ENCODE peak calls at places on chromosomes 11 and 22, in five cellular contexts. I is cardiac muscle cell, L is sigmoid colon, E is RWPE2, N is upper lobe of right lung. K is an unnamed sample.

GRCh38 chr11:57311109-57311936 is 13.4 kb downstream of the TNKS1BP1 start:
- DNase-seq in I (peak; percentile 85), L (peak; percentile 98), E (peak; percentile 97), N (peak; percentile 95), K (peak; percentile 92)

GRCh38 chr11:60459345-60459744 is 3.7 kb downstream of the MS4A1 start:
- DNase-seq in I (no peak), L (no peak), E (no peak), N (no peak), K (no peak)

GRCh38 chr22:43142881-43143562 is at the start of gene MCAT:
- DNase-seq in I (peak; percentile 89), L (peak; percentile 91), E (no peak), N (peak; percentile 93), K (peak; percentile 34)

GRCh38 chr11:8631395-8632110 is 37.5 kb upstream of the STK33 start:
- DNase-seq in I (no peak), L (no peak), E (no peak), N (no peak), K (peak; percentile 63)

GRCh38 chr22:30574095-30574981 is at the start of gene GAL3ST1:
- DNase-seq in I (peak; percentile 53), L (no peak), E (no peak), N (no peak), K (no peak)

GRCh38 chr11:10246991-10247390 is 47.0 kb downstream of the SBF2 start:
- DNase-seq in I (no peak), L (no peak), E (no peak), N (no peak), K (no peak)

GRCh38 chr11:75797116-75797515 is 17.9 kb upstream of the UVRAG start:
- DNase-seq in I (no peak), L (no peak), E (no peak), N (no peak), K (no peak)

GRCh38 chr11:18748766-18749375 is 22.9 kb upstream of the IGSF22 start:
- DNase-seq in I (no peak), L (no peak), E (no peak), N (no peak), K (no peak)

GRCh38 chr11:84993386-84993785 is 633.8 kb downstream of the DLG2 start:
- DNase-seq in I (no peak), L (no peak), E (no peak), N (no peak), K (peak; percentile 6)

GRCh38 chr11:81098471-81098870 is 1635.2 kb downstream of the FAM181B start:
- DNase-seq in I (peak; percentile 65), L (no peak), E (no peak), N (no peak), K (no peak)

GRCh38 chr11:47438721-47439120 is 10.2 kb downstream of the RAPSN start:
- DNase-seq in I (no peak), L (no peak), E (no peak), N (no peak), K (no peak)

GRCh38 chr22:20425821-20426615 is 11.6 kb downstream of the SCARF2 start:
- DNase-seq in I (no peak), L (no peak), E (no peak), N (no peak), K (no peak)

GRCh38 chr22:22771696-22772377 is 115.8 kb upstream of the IGLL5 start:
- DNase-seq in I (no peak), L (no peak), E (no peak), N (no peak), K (no peak)

GRCh38 chr11:123439616-123440015 is 9.5 kb downstream of the GRAMD1B start:
- DNase-seq in I (no peak), L (peak; percentile 11), E (no peak), N (no peak), K (no peak)

GRCh38 chr11:2525166-2525861 is 80.5 kb downstream of the KCNQ1 start:
- DNase-seq in I (no peak), L (peak; percentile 53), E (no peak), N (peak; percentile 60), K (no peak)

GRCh38 chr11:72123117-72123653 is 10.7 kb upstream of the ANAPC15 start:
- DNase-seq in I (no peak), L (no peak), E (no peak), N (no peak), K (no peak)

GRCh38 chr11:60769273-60769672 is 12.6 kb downstream of the MS4A15 start:
- DNase-seq in I (no peak), L (peak; percentile 34), E (no peak), N (peak; percentile 35), K (peak; percentile 45)

DNA sequence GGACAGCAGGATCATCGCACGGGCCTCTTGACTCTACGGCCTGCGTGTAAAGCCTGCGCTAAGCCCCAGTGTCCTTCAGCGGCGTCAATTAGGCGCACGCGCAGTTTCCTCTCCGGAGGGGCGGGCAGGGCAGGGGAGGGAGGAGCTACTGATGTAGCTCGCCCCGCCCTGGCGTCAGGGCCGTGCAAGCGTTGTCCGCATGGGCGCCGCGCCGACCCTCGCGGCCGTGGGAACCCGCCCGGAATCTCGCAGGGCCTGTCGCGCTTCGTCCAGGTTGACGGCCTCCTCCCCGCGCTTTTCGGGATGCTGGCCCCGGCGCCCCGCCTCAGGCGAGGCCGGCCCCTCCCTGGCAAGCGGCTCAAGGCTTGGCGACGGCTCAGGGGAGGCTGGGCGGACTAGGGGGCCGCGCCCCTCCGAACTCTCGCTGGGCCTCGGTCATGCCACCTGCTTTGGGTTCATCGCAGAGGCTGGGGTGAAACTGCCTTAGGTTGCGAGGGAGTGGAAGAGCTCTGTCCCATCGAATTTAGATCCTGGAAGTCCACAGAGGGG is 61.1 kb downstream of the ST3GAL4 start:
- DNase-seq in I (peak; percentile 74), L (peak; percentile 96), E (no peak), N (peak; percentile 94), K (peak; percentile 44)
- H3K4me1 ChIP-seq in I (peaks cover 17% of the 10 kb centered on the region), L (peaks cover 39% of the 10 kb centered on the region), E (no peaks in the 10 kb centered on the region), N (peaks cover 52% of the 10 kb centered on the region), K (peaks cover 5% of the 10 kb centered on the region)

GRCh38 chr11:63609536-63609935 is 4.7 kb downstream of the PLAAT3 start:
- DNase-seq in I (no peak), L (peak; percentile 70), E (no peak), N (no peak), K (no peak)
- H3K27ac ChIP-seq in I (no peak overlapping the region), L (peak overlapping the region; percentile 84), E (no peak overlapping the region), N (no peak overlapping the region), K (no peak overlapping the region)

DNA sequence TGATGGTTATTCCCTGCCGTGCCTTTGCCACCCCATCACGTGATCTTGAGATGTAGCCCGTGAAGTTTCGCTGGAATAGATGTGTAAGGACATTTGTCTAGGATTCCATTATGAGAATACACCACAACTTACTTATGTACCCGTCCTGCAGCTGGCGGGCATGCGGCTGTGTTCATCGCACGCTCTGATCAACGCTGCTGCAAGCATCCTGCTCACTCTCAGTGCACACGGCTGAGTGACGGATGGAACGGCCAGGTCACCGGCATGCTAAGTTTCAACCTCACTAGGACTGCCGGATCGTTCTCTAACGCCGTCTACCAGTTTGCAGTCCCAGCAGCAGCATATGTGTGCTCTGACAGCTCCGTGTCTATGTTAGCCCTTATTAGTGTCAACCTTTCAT is 44.6 kb downstream of the APOL1 start:
- DNase-seq in I (no peak), L (no peak), E (no peak), N (no peak), K (no peak)
- H3K27me3 ChIP-seq in I (no peaks in the 10 kb centered on the region), L (no peaks in the 10 kb centered on the region), E (no peaks in the 10 kb centered on the region), N (no peaks in the 10 kb centered on the region), K (no peaks in the 10 kb centered on the region)

DNA sequence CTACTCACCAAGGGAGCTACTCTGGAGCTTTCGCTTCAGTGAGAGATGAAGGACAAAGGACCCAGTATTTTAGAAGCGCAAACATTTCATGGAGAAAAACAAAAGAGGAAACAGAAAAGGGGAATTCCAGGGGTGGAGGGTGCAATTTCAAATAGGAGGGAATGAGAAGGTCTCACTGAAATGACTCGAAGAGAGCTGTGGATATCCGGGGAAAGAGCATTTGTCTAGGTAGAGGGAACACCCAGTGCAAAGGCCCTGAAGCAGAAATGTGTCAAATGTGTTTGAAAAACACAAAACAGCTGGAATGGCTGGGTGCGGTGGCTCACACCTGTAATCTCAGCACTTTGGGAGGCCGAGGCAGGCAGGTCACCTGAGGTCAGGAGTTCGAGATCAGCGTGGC is 2.4 kb downstream of the RPS19BP1 start:
- DNase-seq in I (no peak), L (no peak), E (no peak), N (no peak), K (no peak)
- H3K4me1 ChIP-seq in I (peaks cover 7% of the 10 kb centered on the region), L (peaks cover 66% of the 10 kb centered on the region), E (peaks cover 8% of the 10 kb centered on the region), N (peaks cover 62% of the 10 kb centered on the region), K (no peaks in the 10 kb centered on the region)

GRCh38 chr11:74391193-74391592 is 7.0 kb downstream of the PGM2L1 start:
- DNase-seq in I (no peak), L (no peak), E (no peak), N (no peak), K (no peak)

GRCh38 chr11:74388678-74389327 is 9.4 kb downstream of the PGM2L1 start:
- DNase-seq in I (peak; percentile 77), L (peak; percentile 72), E (no peak), N (no peak), K (peak; percentile 47)

DNA sequence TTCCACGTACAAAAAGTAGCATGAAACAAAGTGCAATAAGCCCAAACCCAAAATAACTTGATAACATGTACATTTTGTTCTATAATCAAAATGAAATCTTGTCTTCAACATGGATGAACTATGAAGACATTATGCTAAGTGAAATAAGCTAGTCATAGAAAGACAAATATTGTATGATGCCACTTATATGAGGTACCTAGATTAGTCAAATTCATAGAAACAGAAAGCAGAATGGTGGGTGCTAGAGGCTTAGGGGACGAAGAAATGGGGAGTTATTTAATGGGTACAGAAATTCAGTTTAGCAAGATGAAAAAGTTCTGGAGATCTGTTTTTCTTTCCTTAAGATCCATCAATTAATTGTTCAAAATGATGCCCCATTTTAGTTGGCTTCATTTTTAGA is 7.5 kb downstream of the PGM2L1 start:
- DNase-seq in I (no peak), L (no peak), E (no peak), N (no peak), K (no peak)
- H3K27ac ChIP-seq in I (no peak overlapping the region), L (no peak overlapping the region), E (no peak overlapping the region), N (no peak overlapping the region), K (no peak overlapping the region)

GRCh38 chr22:49270595-49271368 is 556.9 kb downstream of the BRD1 start:
- DNase-seq in I (no peak), L (no peak), E (no peak), N (no peak), K (no peak)
- H3K27me3 ChIP-seq in I (peaks cover 32% of the 10 kb centered on the region), L (peaks cover 4% of the 10 kb centered on the region), E (no peaks in the 10 kb centered on the region), N (peaks cover 44% of the 10 kb centered on the region), K (no peaks in the 10 kb centered on the region)

DNA sequence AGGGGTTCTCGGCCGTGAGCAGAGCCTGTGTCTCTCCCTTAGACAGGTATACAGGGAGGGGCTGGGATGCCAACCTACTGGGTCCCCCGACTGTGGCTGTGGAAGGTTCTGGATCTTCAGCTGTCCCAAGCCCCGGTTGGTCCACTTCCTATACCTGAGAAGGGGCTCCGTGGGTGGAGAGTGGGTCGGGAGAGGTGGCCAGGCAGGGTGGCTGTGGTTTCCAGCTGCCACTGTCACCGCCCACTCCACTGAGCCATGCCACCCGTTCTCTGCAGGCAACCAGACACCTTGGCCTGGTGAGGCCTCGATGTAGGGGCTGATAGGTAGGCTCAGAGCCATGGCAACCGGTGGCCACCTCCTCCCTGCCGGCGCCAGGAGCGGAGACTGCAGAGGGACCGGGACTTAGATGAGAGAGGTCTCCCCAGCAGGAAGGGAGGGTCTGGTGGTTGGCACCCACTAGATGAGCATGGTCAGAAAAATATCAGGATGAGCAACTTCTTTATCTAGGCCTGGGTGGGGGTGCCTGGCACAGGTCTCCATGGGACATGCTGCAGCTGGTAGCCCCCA is 53.8 kb downstream of the TRIOBP start:
- DNase-seq in I (no peak), L (no peak), E (no peak), N (no peak), K (no peak)
- H3K4me1 ChIP-seq in I (peaks cover 48% of the 10 kb centered on the region), L (peaks cover 72% of the 10 kb centered on the region), E (peaks cover 58% of the 10 kb centered on the region), N (peaks cover 76% of the 10 kb centered on the region), K (peaks cover 37% of the 10 kb centered on the region)